ENCODE peak calls at places on chromosome 15, in ten cellular contexts. S is stomach, Y is GM12892, A is GM12891, U is body of pancreas, G is Peyer's patch, T is adrenal gland, J is lower leg skin, V is sigmoid colon, P is NB4. D is an unnamed sample.

GRCh38 chr15:47736123-47736786 is 18.9 kb downstream of the SEMA6D start:
- DNase-seq in U (no peak), S (no peak), T (no peak), Y (no peak), J (no peak), P (no peak), G (no peak), V (no peak), A (no peak), D (no peak)

GRCh38 chr15:100189849-100190248 is 151.9 kb downstream of the ADAMTS17 start:
- DNase-seq in T (no peak), V (peak), A (no peak), G (peak), U (no peak), Y (no peak), J (no peak), P (peak), S (no peak), D (no peak)

GRCh38 chr15:91908401-91908800 is 54.9 kb downstream of the SLCO3A1 start:
- DNase-seq in U (no peak), S (no peak), V (no peak), J (no peak), T (no peak), A (no peak), G (no peak), Y (no peak), P (peak), D (peak)

GRCh38 chr15:83581381-83581780 is 72.5 kb upstream of the ADAMTSL3 start:
- DNase-seq in Y (no peak), G (no peak), J (no peak), U (no peak), P (peak), V (no peak), T (no peak), S (no peak), A (no peak), D (no peak)

GRCh38 chr15:80936288-80937078 is 53.1 kb downstream of the MESD start:
- DNase-seq in A (no peak), J (no peak), S (no peak), U (no peak), T (no peak), P (no peak), Y (no peak), V (peak), G (no peak), D (no peak)

GRCh38 chr15:31091531-31091930 is 10.0 kb downstream of the TRPM1 start:
- DNase-seq in P (peak), T (no peak), V (no peak), A (no peak), G (no peak), Y (no peak), J (no peak), S (no peak), U (no peak), D (peak)

GRCh38 chr15:100902436-100903190 is 16.5 kb upstream of the LRRK1 start:
- DNase-seq in J (peak), A (no peak), S (peak), Y (no peak), G (peak), T (peak), U (peak), V (peak), P (peak), D (no peak)

GRCh38 chr15:94164202-94164807 is 67.1 kb upstream of the MCTP2 start:
- DNase-seq in T (peak), J (peak), S (peak), Y (peak), V (no peak), G (peak), U (peak), A (peak), P (peak), D (peak)

GRCh38 chr15:41934843-41935242 is 37.5 kb downstream of the EHD4 start:
- DNase-seq in U (no peak), P (peak), V (peak), G (peak), S (peak), J (no peak), A (no peak), T (no peak), Y (no peak), D (peak)

GRCh38 chr15:57298204-57298603 is 78.1 kb upstream of the CGNL1 start:
- DNase-seq in J (no peak), V (no peak), U (no peak), Y (no peak), T (no peak), A (no peak), S (no peak), P (no peak), G (no peak), D (no peak)

GRCh38 chr15:73225358-73226015 is 143.3 kb downstream of the HCN4 start:
- DNase-seq in U (no peak), T (no peak), A (no peak), G (peak), Y (no peak), V (no peak), P (peak), S (no peak), J (peak), D (no peak)

GRCh38 chr15:99993262-99993661 is 260.0 kb upstream of the LYSMD4 start:
- DNase-seq in U (no peak), Y (no peak), S (no peak), A (no peak), G (no peak), P (no peak), T (no peak), V (no peak), J (no peak), D (no peak)

GRCh38 chr15:83889995-83890394 is 236.1 kb downstream of the ADAMTSL3 start:
- DNase-seq in S (no peak), U (no peak), J (no peak), Y (no peak), T (no peak), G (no peak), A (no peak), V (no peak), P (no peak), D (no peak)

DNA sequence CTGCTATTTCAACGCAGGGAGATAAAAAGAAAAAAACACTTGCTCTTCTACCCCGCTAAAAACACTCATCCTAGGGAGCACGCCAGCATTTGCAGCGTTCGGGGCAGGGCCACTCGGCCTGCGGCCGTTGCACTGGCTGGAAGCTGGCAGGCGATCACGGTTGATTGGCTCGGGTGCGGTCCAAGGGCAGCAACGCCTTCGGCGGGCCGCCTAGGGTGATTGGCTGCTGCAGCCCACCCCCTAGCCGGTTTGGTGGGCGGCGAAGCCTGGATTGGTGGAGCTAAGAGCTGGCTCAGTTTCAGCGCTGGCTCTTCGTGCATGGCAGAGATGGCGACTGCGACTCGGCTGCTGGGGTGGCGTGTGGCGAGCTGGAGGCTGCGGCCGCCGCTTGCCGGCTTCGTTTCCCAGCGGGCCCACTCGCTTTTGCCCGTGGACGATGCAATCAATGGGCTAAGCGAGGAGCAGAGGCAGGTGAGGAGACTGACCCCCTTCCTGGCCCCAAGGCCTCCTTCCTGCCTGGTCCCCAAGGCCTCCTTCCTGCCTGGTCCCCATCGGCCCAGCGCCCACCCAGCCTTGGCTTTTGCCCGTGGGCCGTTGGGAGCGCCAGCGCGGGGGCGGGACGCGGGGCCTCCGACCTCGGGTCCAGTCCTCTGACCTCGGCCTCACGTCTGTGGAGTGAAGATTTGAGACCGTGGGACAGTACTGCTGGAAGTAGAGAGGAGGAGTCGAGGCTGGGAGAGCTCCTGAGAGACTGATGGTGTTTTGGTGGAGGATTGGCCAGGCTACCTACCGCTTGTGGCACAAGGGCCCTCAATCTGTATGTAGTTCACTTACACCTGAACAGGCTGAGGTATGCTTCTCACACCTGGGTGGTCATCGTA is at the start of gene IVD:
- DNase-seq in G (peak), V (peak), P (peak), U (peak), T (peak), Y (peak), A (peak), S (peak), J (peak), D (peak)
- TF ChIP-seq POLR2A in G (peak), V (peak), P (peak), U (peak), T (peak), Y (peak), A (peak), S (no peak), J (no peak), D (peak)

GRCh38 chr15:65832549-65833364 is 36.5 kb upstream of the RAB11A start:
- DNase-seq in Y (no peak), G (peak), U (peak), J (peak), T (peak), A (no peak), V (peak), P (peak), S (peak), D (peak)
- TF ChIP-seq POLR2A in Y (no peak), G (no peak), U (peak), J (no peak), T (no peak), A (peak), V (no peak), P (no peak), S (no peak), D (no peak)

GRCh38 chr15:45320581-45320980 is 57.8 kb downstream of the GATM start:
- DNase-seq in U (no peak), A (no peak), G (no peak), Y (no peak), T (no peak), P (no peak), J (no peak), V (no peak), S (no peak), D (no peak)
- TF ChIP-seq POLR2A in U (no peak), A (no peak), G (no peak), Y (no peak), T (no peak), P (no peak), J (no peak), V (no peak), S (no peak), D (no peak)

GRCh38 chr15:89654847-89655805 is at the start of gene KIF7:
- DNase-seq in A (peak), G (peak), S (peak), Y (no peak), U (no peak), J (no peak), V (peak), T (no peak), P (no peak), D (peak)
- TF ChIP-seq POLR2A in A (no peak), G (no peak), S (no peak), Y (no peak), U (no peak), J (no peak), V (no peak), T (no peak), P (no peak), D (peak)

GRCh38 chr15:69452702-69453513 is at the start of gene RPLP1:
- DNase-seq in P (peak), J (peak), S (peak), V (peak), Y (peak), U (peak), G (peak), A (peak), T (peak), D (peak)
- TF ChIP-seq POLR2A in P (peak), J (no peak), S (no peak), V (peak), Y (peak), U (peak), G (peak), A (peak), T (peak), D (peak)

GRCh38 chr15:45393851-45394250 is 15.5 kb upstream of the GATM start:
- DNase-seq in A (no peak), J (no peak), U (peak), G (peak), Y (no peak), P (peak), T (no peak), S (no peak), V (no peak), D (no peak)
- TF ChIP-seq POLR2A in A (no peak), J (no peak), U (peak), G (no peak), Y (no peak), P (no peak), T (no peak), S (no peak), V (no peak), D (no peak)

GRCh38 chr15:63060699-63061098 is 18.2 kb downstream of the TPM1 start:
- DNase-seq in V (no peak), Y (no peak), T (no peak), J (no peak), S (no peak), P (no peak), G (no peak), U (no peak), A (no peak), D (no peak)

GRCh38 chr15:63057454-63058335 is 15.1 kb downstream of the TPM1 start:
- DNase-seq in S (no peak), T (no peak), U (no peak), V (no peak), Y (no peak), A (no peak), G (no peak), P (no peak), J (no peak), D (no peak)

GRCh38 chr15:63056843-63057242 is 14.3 kb downstream of the TPM1 start:
- DNase-seq in V (peak), Y (no peak), S (peak), U (no peak), G (peak), P (no peak), T (no peak), A (no peak), J (no peak), D (no peak)

GRCh38 chr15:63059573-63060216 is 17.1 kb downstream of the TPM1 start:
- DNase-seq in V (no peak), U (no peak), A (no peak), J (no peak), P (no peak), G (no peak), S (no peak), Y (no peak), T (no peak), D (no peak)

DNA sequence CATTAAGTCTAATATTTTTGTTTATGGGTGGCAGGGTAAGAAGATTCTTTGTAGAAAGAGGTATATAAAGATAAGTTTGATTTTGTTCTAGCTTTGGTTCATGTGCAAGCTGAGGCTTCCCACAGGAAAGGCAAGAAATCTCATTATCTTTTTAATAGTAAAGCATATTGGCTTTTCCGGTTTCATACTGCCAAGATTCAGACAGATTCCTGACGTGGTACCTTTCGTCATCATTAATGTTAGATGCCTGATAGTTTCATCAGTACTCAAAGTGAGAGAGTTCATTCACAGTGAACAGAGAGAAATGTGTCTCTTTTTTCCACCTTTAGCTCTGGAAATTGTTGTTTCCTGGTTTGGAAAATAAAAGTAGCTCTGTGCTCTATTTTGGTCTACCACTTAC is 16.5 kb downstream of the TPM1 start:
- DNase-seq in J (no peak), S (no peak), G (no peak), U (no peak), T (no peak), Y (no peak), V (no peak), P (no peak), A (no peak), D (no peak)
- TF ChIP-seq POLR2A in J (no peak), S (no peak), G (no peak), U (no peak), T (no peak), Y (no peak), V (no peak), P (no peak), A (no peak), D (no peak)